ENCODE peak calls at places on chromosomes 11 and 22, in nine cellular contexts. O is fibroblast of mammary gland; W is endodermal cell; G is HFF-Myc; Q is CD8-positive, alpha-beta memory T cell; L is CD8-positive, alpha-beta T cell; F is foreskin fibroblast; N is uterus; S is choroid plexus epithelial cell. B is an unnamed sample.

GRCh38 chr11:69317401-69318092 is 23.6 kb downstream of the MYEOV start:
- DNase-seq in O (peak), W (no peak), G (no peak), Q (no peak), L (no peak), F (no peak), N (no peak), S (peak), B (peak)

GRCh38 chr11:73854680-73855079 is 22.0 kb downstream of the COA4 start:
- DNase-seq in O (peak), W (no peak), G (no peak), Q (no peak), L (no peak), F (no peak), N (no peak), S (peak), B (peak)

GRCh38 chr11:2312232-2313042 is 10.6 kb downstream of the TSPAN32 start:
- DNase-seq in O (peak), W (no peak), G (peak), Q (no peak), L (no peak), F (peak), N (peak), S (peak), B (peak)

GRCh38 chr11:9047986-9048522 is 43.3 kb downstream of the SCUBE2 start:
- DNase-seq in O (peak), W (no peak), G (no peak), Q (no peak), L (no peak), F (peak), N (no peak), S (peak), B (peak)

GRCh38 chr11:34411786-34412185 is 26.9 kb upstream of the CAT start:
- DNase-seq in O (no peak), W (no peak), G (no peak), Q (no peak), L (no peak), F (no peak), N (no peak), S (no peak), B (no peak)

GRCh38 chr22:19657252-19658056 is 56.8 kb upstream of the SEPTIN5 start:
- DNase-seq in O (no peak), W (peak), G (no peak), Q (no peak), L (no peak), F (no peak), N (no peak), S (no peak), B (no peak)

GRCh38 chr11:116312560-116313340 is 460.0 kb downstream of the BUD13 start:
- DNase-seq in O (peak), W (no peak), G (peak), Q (no peak), L (no peak), F (no peak), N (peak), S (peak), B (peak)

GRCh38 chr11:61701298-61701993 is 21.3 kb downstream of the DAGLA start:
- DNase-seq in O (no peak), W (peak), G (no peak), Q (no peak), L (no peak), F (no peak), N (no peak), S (peak), B (no peak)

GRCh38 chr22:25076281-25076680 is 123.4 kb upstream of the CRYBB3 start:
- DNase-seq in O (no peak), W (no peak), G (no peak), Q (no peak), L (peak), F (no peak), N (no peak), S (no peak), B (no peak)

GRCh38 chr11:1864831-1865665 is 12.2 kb downstream of the LSP1 start:
- DNase-seq in O (no peak), W (no peak), G (no peak), Q (no peak), L (no peak), F (no peak), N (no peak), S (no peak), B (no peak)

GRCh38 chr22:41799486-41800347 is 762 bp upstream of the CCDC134 start:
- DNase-seq in O (no peak), W (peak), G (no peak), Q (no peak), L (no peak), F (peak), N (peak), S (peak), B (peak)

GRCh38 chr11:119795231-119795630 is 66.2 kb upstream of the NECTIN1 start:
- DNase-seq in O (peak), W (no peak), G (peak), Q (no peak), L (no peak), F (no peak), N (no peak), S (peak), B (peak)

GRCh38 chr11:112784323-112785073 is 176.7 kb upstream of the NCAM1 start:
- DNase-seq in O (peak), W (peak), G (no peak), Q (no peak), L (no peak), F (no peak), N (peak), S (peak), B (peak)

GRCh38 chr11:17543574-17544180 is 539 bp downstream of the USH1C start:
- DNase-seq in O (no peak), W (peak), G (no peak), Q (no peak), L (no peak), F (no peak), N (no peak), S (no peak), B (no peak)

GRCh38 chr22:39306456-39307361 is 12.7 kb downstream of the RPL3 start:
- DNase-seq in O (no peak), W (peak), G (no peak), Q (peak), L (peak), F (no peak), N (no peak), S (no peak), B (no peak)

GRCh38 chr22:33578752-33579151 is 341.5 kb downstream of the LARGE1 start:
- DNase-seq in O (no peak), W (no peak), G (no peak), Q (no peak), L (no peak), F (no peak), N (no peak), S (no peak), B (no peak)

GRCh38 chr11:84524422-84525051 is 1102.6 kb downstream of the DLG2 start:
- DNase-seq in O (peak), W (no peak), G (no peak), Q (no peak), L (no peak), F (peak), N (no peak), S (peak), B (peak)

GRCh38 chr11:45713573-45713972 is 48.2 kb upstream of the CHST1 start:
- DNase-seq in O (peak), W (no peak), G (no peak), Q (no peak), L (no peak), F (no peak), N (no peak), S (no peak), B (no peak)

GRCh38 chr11:119356349-119357031 is 10.0 kb upstream of the MFRP start:
- DNase-seq in O (peak), W (peak), G (no peak), Q (peak), L (peak), F (peak), N (peak), S (peak), B (peak)

GRCh38 chr11:60914620-60915249 is 777 bp downstream of the TMEM109 start:
- DNase-seq in O (peak), W (peak), G (no peak), Q (no peak), L (peak), F (no peak), N (peak), S (peak), B (peak)

GRCh38 chr11:129996113-129996870 is 6.3 kb downstream of the PRDM10 start:
- DNase-seq in O (no peak), W (no peak), G (no peak), Q (no peak), L (no peak), F (no peak), N (no peak), S (no peak), B (peak)

GRCh38 chr11:119895981-119896380 is 167.0 kb upstream of the NECTIN1 start:
- DNase-seq in O (no peak), W (no peak), G (no peak), Q (no peak), L (no peak), F (no peak), N (no peak), S (no peak), B (no peak)

GRCh38 chr11:63599211-63600122 is 14.8 kb downstream of the PLAAT3 start:
- DNase-seq in O (peak), W (no peak), G (no peak), Q (no peak), L (no peak), F (no peak), N (no peak), S (peak), B (peak)

GRCh38 chr22:36339171-36340065 is 48.3 kb downstream of the MYH9 start:
- DNase-seq in O (peak), W (no peak), G (no peak), Q (no peak), L (no peak), F (peak), N (no peak), S (peak), B (peak)

GRCh38 chr11:47317078-47317828 is 35.2 kb downstream of the MYBPC3 start:
- DNase-seq in O (peak), W (no peak), G (no peak), Q (no peak), L (no peak), F (no peak), N (no peak), S (no peak), B (no peak)

GRCh38 chr11:60756307-60757032 is at the start of gene MS4A15:
- DNase-seq in O (no peak), W (peak), G (no peak), Q (no peak), L (no peak), F (no peak), N (no peak), S (peak), B (peak)

GRCh38 chr11:47245586-47246357 is 2.8 kb downstream of the ACP2 start:
- DNase-seq in O (no peak), W (no peak), G (no peak), Q (no peak), L (no peak), F (no peak), N (no peak), S (no peak), B (no peak)

DNA sequence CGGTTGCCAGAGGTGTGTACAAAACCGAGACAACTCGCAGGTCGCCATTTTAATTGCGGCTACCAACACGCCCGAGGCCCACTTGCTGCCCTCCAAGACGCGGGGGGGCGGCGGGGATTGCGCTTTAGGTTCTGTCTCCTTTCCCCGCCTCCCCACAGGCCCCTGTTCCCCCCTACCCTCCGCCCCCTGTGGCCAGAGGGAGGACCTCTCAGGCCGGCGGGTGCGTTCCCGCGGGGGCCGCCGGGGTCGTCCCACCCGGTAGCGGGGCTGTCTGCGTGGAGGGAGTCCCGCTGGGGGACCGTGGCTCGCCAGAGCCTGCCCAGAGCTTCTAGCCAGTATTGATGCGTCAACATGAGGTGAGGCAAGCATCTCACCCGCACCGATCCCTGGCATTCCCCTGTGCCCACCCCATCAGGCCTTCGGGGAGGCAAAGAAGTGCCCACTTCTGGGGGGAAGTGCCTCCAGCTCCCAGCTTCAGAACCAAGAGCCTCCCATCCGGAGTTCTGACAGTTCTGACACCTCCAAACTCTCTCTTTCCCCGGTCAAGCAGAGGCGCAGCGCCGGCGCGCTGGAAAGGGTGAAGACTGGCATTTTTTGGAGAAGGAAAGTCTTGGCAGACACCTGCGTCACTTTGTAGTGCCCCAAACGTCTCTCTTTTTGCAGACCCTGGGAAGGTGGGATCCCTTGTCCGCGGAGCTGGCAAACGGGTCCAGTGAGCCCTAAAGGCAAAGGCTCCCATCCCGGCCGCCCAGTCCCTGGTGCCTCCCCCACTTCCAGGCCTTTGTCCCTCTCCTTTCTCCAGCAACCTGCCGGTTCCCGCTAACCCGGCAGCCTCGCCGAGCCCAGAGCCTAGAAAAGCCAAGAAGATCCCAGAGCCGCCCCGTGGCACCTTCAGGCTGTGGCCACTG is 3.1 kb upstream of the PAX6 start:
- DNase-seq in O (no peak), W (peak), G (no peak), Q (no peak), L (no peak), F (no peak), N (no peak), S (no peak), B (no peak)
- H3K4me3 ChIP-seq in O (no peak), W (peak), G (no peak), Q (peak), L (peak), F (no peak), N (peak), S (no peak), B (no peak)

GRCh38 chr22:23183107-23183698 is 2.9 kb downstream of the BCR start:
- DNase-seq in O (peak), W (peak), G (no peak), Q (no peak), L (no peak), F (peak), N (no peak), S (peak), B (peak)

GRCh38 chr22:23184764-23185113 is 4.4 kb downstream of the BCR start:
- DNase-seq in O (no peak), W (no peak), G (no peak), Q (no peak), L (no peak), F (no peak), N (no peak), S (no peak), B (no peak)

GRCh38 chr22:23181763-23182288 is 1.5 kb downstream of the BCR start:
- DNase-seq in O (no peak), W (no peak), G (no peak), Q (no peak), L (no peak), F (no peak), N (no peak), S (no peak), B (no peak)

GRCh38 chr22:23182289-23183106 is 2.2 kb downstream of the BCR start:
- DNase-seq in O (no peak), W (peak), G (no peak), Q (peak), L (no peak), F (no peak), N (no peak), S (peak), B (no peak)

DNA sequence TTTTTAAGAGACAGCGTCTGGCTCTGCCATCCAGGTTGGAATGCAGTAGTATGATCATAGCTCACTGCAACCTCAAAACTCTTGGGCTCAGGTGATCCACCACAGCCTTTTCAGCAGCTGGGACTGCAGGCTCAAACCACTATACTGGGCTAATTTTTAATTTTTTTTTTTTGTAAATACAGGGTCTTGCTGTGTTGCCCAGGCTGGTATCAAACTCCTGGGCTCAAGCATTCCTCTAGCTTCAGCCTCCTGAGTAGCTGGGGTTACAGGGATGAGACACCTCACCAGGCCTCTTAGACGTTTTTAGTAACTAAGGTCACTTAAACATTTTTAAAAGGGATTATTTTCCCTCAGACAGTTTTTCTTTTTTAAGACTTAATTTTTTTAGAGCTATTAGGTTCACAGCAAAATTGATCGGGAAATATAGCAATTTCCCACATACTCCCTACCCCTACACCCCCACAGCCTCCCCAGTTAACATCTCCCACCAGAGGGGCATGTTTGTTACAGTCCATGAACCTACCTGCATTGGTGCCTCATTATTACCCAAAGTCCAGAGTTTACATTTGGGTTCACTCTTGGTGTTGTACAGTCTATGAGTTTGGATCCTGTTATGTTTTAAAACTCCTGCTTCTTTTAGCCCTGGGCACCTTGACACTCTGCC is 3.9 kb downstream of the BCR start:
- DNase-seq in O (no peak), W (no peak), G (no peak), Q (no peak), L (no peak), F (no peak), N (no peak), S (no peak), B (no peak)
- H3K4me3 ChIP-seq in O (no peak), W (peak), G (peak), Q (no peak), L (peak), F (no peak), N (no peak), S (no peak), B (no peak)

GRCh38 chr11:13440100-13440855 is 22.7 kb downstream of the BTBD10 start:
- DNase-seq in O (peak), W (peak), G (peak), Q (no peak), L (no peak), F (peak), N (no peak), S (peak), B (peak)
- H3K4me3 ChIP-seq in O (peak), W (no peak), G (peak), Q (no peak), L (no peak), F (peak), N (peak), S (peak), B (peak)

DNA sequence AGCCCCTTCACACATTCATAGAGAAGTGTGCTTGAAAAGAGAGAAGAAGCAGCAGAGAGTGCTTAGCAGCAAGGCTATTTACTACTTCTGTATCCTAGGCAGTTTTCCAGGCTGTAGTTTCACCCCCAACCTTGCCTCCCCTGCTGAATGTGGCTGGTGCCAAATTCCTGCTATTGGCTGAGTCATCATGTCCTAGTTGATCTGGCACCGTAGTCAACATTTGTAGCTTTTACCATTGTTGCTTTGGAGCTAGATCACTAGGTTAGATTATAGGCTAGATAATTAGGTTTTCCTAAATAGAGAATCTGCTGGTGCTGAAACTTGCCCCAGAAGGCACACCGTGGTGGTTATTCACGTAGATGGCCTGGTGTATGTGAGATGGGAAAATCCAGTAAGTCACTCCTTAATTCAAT is 32.7 kb downstream of the ARHGAP42 start:
- DNase-seq in O (peak), W (peak), G (peak), Q (no peak), L (no peak), F (peak), N (peak), S (peak), B (peak)
- H3K4me3 ChIP-seq in O (no peak), W (peak), G (no peak), Q (no peak), L (no peak), F (no peak), N (no peak), S (no peak), B (no peak)